ENCODE peak calls at places on chromosomes 5 and 9, in eight cellular contexts. One of them, this sample, is unnamed. For H3K4me1 and H3K9me3, the result is how much of the 10 kb centered on the place peaks cover.

GRCh38 chr5:39167141-39167972 is 52.0 kb downstream of the FYB1 start:
- DNase-seq in adrenal gland: no peak
- DNase-seq in A673: no peak
- DNase-seq in heart left ventricle: no peak
- DNase-seq in right lobe of liver: no peak
- DNase-seq in transverse colon: no peak
- DNase-seq in cardiac muscle cell: no peak
- DNase-seq in esophagus squamous epithelium: no peak
- DNase-seq in this sample: no peak

GRCh38 chr5:82351754-82352145 is 73.6 kb upstream of the RPS23 start:
- DNase-seq in adrenal gland: no peak
- DNase-seq in A673: peak
- DNase-seq in heart left ventricle: no peak
- DNase-seq in right lobe of liver: no peak
- DNase-seq in transverse colon: no peak
- DNase-seq in cardiac muscle cell: peak
- DNase-seq in esophagus squamous epithelium: no peak
- DNase-seq in this sample: no peak

GRCh38 chr5:93088997-93089396 is 492.0 kb downstream of the NR2F1-AS1 start:
- DNase-seq in adrenal gland: no peak
- DNase-seq in A673: no peak
- DNase-seq in heart left ventricle: peak
- DNase-seq in right lobe of liver: no peak
- DNase-seq in transverse colon: no peak
- DNase-seq in cardiac muscle cell: no peak
- DNase-seq in esophagus squamous epithelium: no peak
- DNase-seq in this sample: no peak

GRCh38 chr5:160792281-160792680 is 59.7 kb downstream of the ATP10B start:
- DNase-seq in adrenal gland: no peak
- DNase-seq in A673: no peak
- DNase-seq in heart left ventricle: no peak
- DNase-seq in right lobe of liver: no peak
- DNase-seq in transverse colon: no peak
- DNase-seq in cardiac muscle cell: no peak
- DNase-seq in esophagus squamous epithelium: no peak
- DNase-seq in this sample: no peak

GRCh38 chr9:89388868-89389177 is 70.5 kb downstream of the SECISBP2 start:
- DNase-seq in adrenal gland: no peak
- DNase-seq in A673: no peak
- DNase-seq in heart left ventricle: no peak
- DNase-seq in right lobe of liver: peak
- DNase-seq in transverse colon: no peak
- DNase-seq in cardiac muscle cell: no peak
- DNase-seq in esophagus squamous epithelium: no peak
- DNase-seq in this sample: no peak

GRCh38 chr5:122073023-122073422 is 5.0 kb downstream of the LOX start:
- DNase-seq in adrenal gland: no peak
- DNase-seq in A673: no peak
- DNase-seq in heart left ventricle: no peak
- DNase-seq in right lobe of liver: no peak
- DNase-seq in transverse colon: no peak
- DNase-seq in cardiac muscle cell: no peak
- DNase-seq in esophagus squamous epithelium: no peak
- DNase-seq in this sample: no peak

GRCh38 chr9:8750639-8751041 is 951.1 kb upstream of the DMAC1 start:
- DNase-seq in adrenal gland: no peak
- DNase-seq in A673: no peak
- DNase-seq in heart left ventricle: no peak
- DNase-seq in right lobe of liver: no peak
- DNase-seq in transverse colon: no peak
- DNase-seq in cardiac muscle cell: peak
- DNase-seq in esophagus squamous epithelium: no peak
- DNase-seq in this sample: no peak

GRCh38 chr9:88799706-88800682 is 191.3 kb upstream of the S1PR3 start:
- DNase-seq in adrenal gland: no peak
- DNase-seq in A673: no peak
- DNase-seq in heart left ventricle: no peak
- DNase-seq in right lobe of liver: no peak
- DNase-seq in transverse colon: no peak
- DNase-seq in cardiac muscle cell: peak
- DNase-seq in esophagus squamous epithelium: no peak
- DNase-seq in this sample: no peak

GRCh38 chr5:164422400-164422799 is 917.0 kb downstream of the MAT2B start:
- DNase-seq in adrenal gland: no peak
- DNase-seq in A673: peak
- DNase-seq in heart left ventricle: no peak
- DNase-seq in right lobe of liver: no peak
- DNase-seq in transverse colon: no peak
- DNase-seq in cardiac muscle cell: peak
- DNase-seq in esophagus squamous epithelium: no peak
- DNase-seq in this sample: no peak

GRCh38 chr9:129550199-129550839 is 70.6 kb downstream of the C9orf50 start:
- DNase-seq in adrenal gland: peak
- DNase-seq in A673: peak
- DNase-seq in heart left ventricle: peak
- DNase-seq in right lobe of liver: peak
- DNase-seq in transverse colon: peak
- DNase-seq in cardiac muscle cell: peak
- DNase-seq in esophagus squamous epithelium: no peak
- DNase-seq in this sample: peak

GRCh38 chr9:73146113-73146815 is 5.4 kb upstream of the ANXA1 start:
- DNase-seq in adrenal gland: no peak
- DNase-seq in A673: no peak
- DNase-seq in heart left ventricle: no peak
- DNase-seq in right lobe of liver: no peak
- DNase-seq in transverse colon: no peak
- DNase-seq in cardiac muscle cell: no peak
- DNase-seq in esophagus squamous epithelium: no peak
- DNase-seq in this sample: no peak
- H3K4me1 ChIP-seq in adrenal gland: under half
- H3K4me1 ChIP-seq in A673: half or more
- H3K4me1 ChIP-seq in heart left ventricle: under half
- H3K4me1 ChIP-seq in right lobe of liver: under half
- H3K4me1 ChIP-seq in transverse colon: under half
- H3K4me1 ChIP-seq in cardiac muscle cell: under half
- H3K4me1 ChIP-seq in esophagus squamous epithelium: half or more
- H3K4me1 ChIP-seq in this sample: under half

GRCh38 chr9:122551371-122551770 is 1.5 kb upstream of the OR1N2 start:
- DNase-seq in adrenal gland: no peak
- DNase-seq in A673: no peak
- DNase-seq in heart left ventricle: no peak
- DNase-seq in right lobe of liver: no peak
- DNase-seq in transverse colon: no peak
- DNase-seq in cardiac muscle cell: no peak
- DNase-seq in esophagus squamous epithelium: no peak
- DNase-seq in this sample: no peak
- H3K9me3 ChIP-seq in adrenal gland: under half
- H3K9me3 ChIP-seq in A673: under half
- H3K9me3 ChIP-seq in heart left ventricle: under half
- H3K9me3 ChIP-seq in right lobe of liver: under half
- H3K9me3 ChIP-seq in transverse colon: under half
- H3K9me3 ChIP-seq in cardiac muscle cell: under half
- H3K9me3 ChIP-seq in esophagus squamous epithelium: under half
- H3K9me3 ChIP-seq in this sample: under half

GRCh38 chr9:127541865-127542264 is 70.2 kb upstream of the STXBP1 start:
- DNase-seq in adrenal gland: no peak
- DNase-seq in A673: no peak
- DNase-seq in heart left ventricle: no peak
- DNase-seq in right lobe of liver: no peak
- DNase-seq in transverse colon: no peak
- DNase-seq in cardiac muscle cell: no peak
- DNase-seq in esophagus squamous epithelium: no peak
- DNase-seq in this sample: peak
- H3K4me1 ChIP-seq in adrenal gland: half or more
- H3K4me1 ChIP-seq in A673: under half
- H3K4me1 ChIP-seq in heart left ventricle: half or more
- H3K4me1 ChIP-seq in right lobe of liver: under half
- H3K4me1 ChIP-seq in transverse colon: half or more
- H3K4me1 ChIP-seq in cardiac muscle cell: under half
- H3K4me1 ChIP-seq in esophagus squamous epithelium: half or more
- H3K4me1 ChIP-seq in this sample: under half

GRCh38 chr9:22817181-22817580 is 370.6 kb downstream of the DMRTA1 start:
- DNase-seq in adrenal gland: no peak
- DNase-seq in A673: no peak
- DNase-seq in heart left ventricle: no peak
- DNase-seq in right lobe of liver: no peak
- DNase-seq in transverse colon: no peak
- DNase-seq in cardiac muscle cell: no peak
- DNase-seq in esophagus squamous epithelium: no peak
- DNase-seq in this sample: no peak
- H3K9me3 ChIP-seq in adrenal gland: under half
- H3K9me3 ChIP-seq in A673: under half
- H3K9me3 ChIP-seq in heart left ventricle: under half
- H3K9me3 ChIP-seq in right lobe of liver: under half
- H3K9me3 ChIP-seq in transverse colon: under half
- H3K9me3 ChIP-seq in cardiac muscle cell: under half
- H3K9me3 ChIP-seq in esophagus squamous epithelium: under half
- H3K9me3 ChIP-seq in this sample: under half

DNA sequence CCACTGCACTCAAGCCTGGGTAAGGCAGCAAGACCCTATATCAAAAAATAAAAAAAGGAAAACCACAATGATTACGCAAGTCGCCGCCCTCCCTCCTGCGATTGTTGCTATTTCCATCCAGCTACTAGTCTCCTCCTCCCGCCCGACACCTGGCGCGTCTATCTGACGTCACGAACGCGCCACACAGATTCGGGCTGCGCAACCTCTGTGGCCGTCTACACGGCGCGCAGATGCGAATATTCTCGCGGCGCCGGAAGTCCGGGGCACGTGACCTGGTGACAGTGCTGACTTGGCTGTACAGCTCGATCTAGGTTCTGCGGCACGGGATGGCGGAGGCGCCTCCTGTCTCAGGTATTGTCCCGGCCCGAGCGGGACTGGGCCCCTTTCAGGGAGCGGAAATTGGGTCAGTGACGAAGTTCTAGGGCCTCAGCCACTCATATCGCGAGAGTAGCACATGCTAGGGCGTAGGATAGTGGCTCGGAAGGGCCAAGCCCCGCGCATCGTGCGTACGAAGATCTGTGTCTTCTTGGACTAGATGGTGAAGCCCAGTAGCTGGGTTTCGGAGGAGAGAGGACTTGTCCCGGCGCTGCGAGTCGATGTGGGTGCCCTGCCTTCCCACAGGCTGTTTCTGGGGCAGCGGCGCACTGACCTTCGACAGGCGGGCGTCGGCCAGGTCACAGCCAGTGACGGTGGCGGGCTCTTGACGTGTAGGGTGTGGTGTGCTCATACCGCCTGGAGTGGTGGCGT is at the start of gene NFX1:
- DNase-seq in adrenal gland: peak
- DNase-seq in A673: peak
- DNase-seq in heart left ventricle: peak
- DNase-seq in right lobe of liver: peak
- DNase-seq in transverse colon: peak
- DNase-seq in cardiac muscle cell: peak
- DNase-seq in esophagus squamous epithelium: peak
- DNase-seq in this sample: peak
- H3K4me1 ChIP-seq in adrenal gland: under half
- H3K4me1 ChIP-seq in A673: under half
- H3K4me1 ChIP-seq in heart left ventricle: under half
- H3K4me1 ChIP-seq in right lobe of liver: under half
- H3K4me1 ChIP-seq in transverse colon: half or more
- H3K4me1 ChIP-seq in cardiac muscle cell: under half
- H3K4me1 ChIP-seq in esophagus squamous epithelium: half or more
- H3K4me1 ChIP-seq in this sample: under half

DNA sequence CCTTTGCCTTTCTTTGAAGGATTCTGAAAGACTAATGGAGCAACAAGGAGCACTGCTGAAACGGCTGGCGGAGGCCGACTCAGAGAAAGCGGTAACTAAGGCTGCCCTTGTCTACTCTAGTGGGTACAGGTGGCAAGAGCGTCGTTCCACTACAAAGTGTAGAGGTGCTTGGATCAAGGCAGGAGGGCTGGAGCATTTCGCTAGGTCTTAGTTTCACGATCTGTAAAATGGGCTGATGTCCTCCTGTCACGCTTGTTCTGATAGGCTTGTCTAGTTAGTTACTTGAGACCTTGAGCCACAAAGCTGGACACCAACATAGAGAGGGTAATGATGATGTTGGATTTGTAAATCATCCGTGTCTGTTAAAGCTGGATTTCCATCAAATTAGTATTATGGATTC is 23.0 kb upstream of the GLE1 start:
- DNase-seq in adrenal gland: no peak
- DNase-seq in A673: no peak
- DNase-seq in heart left ventricle: no peak
- DNase-seq in right lobe of liver: no peak
- DNase-seq in transverse colon: no peak
- DNase-seq in cardiac muscle cell: no peak
- DNase-seq in esophagus squamous epithelium: no peak
- DNase-seq in this sample: peak
- H3K9me3 ChIP-seq in adrenal gland: under half
- H3K9me3 ChIP-seq in A673: under half
- H3K9me3 ChIP-seq in heart left ventricle: under half
- H3K9me3 ChIP-seq in right lobe of liver: under half
- H3K9me3 ChIP-seq in transverse colon: under half
- H3K9me3 ChIP-seq in cardiac muscle cell: under half
- H3K9me3 ChIP-seq in esophagus squamous epithelium: under half
- H3K9me3 ChIP-seq in this sample: under half